ENCODE peak calls at places on chromosomes 3 and 15, in five cellular contexts. V is amygdala; D is sciatic nerve; I is stimulated activated CD8-positive, alpha-beta memory T cell treated with anti-CD3 and anti-CD28 coated beads, Interleukin-4, amount 100 ng/mL, for 24 hours; R is LoVo. K is an unnamed sample.

GRCh38 chr15:79073336-79073735 is 17.2 kb downstream of the RASGRF1 start:
- DNase-seq in V (no peak), D (no peak), I (no peak), R (no peak), K (no peak)

GRCh38 chr3:111952086-111952485 is 26.7 kb upstream of the ABHD10 start:
- DNase-seq in V (no peak), D (no peak), I (no peak), R (no peak), K (no peak)

GRCh38 chr3:15331606-15332404 is 581 bp downstream of the SH3BP5 start:
- DNase-seq in V (no peak), D (peak), I (peak), R (peak), K (no peak)

GRCh38 chr3:57917611-57918010 is 90.6 kb upstream of the FLNB start:
- DNase-seq in V (no peak), D (no peak), I (no peak), R (no peak), K (no peak)

GRCh38 chr3:189797103-189797850 is 166.1 kb downstream of the TP63 start:
- DNase-seq in V (no peak), D (no peak), I (no peak), R (no peak), K (no peak)

GRCh38 chr3:151900460-151900859 is 27.0 kb downstream of the SUCNR1 start:
- DNase-seq in V (no peak), D (no peak), I (no peak), R (no peak), K (no peak)

GRCh38 chr3:125022186-125022585 is 33.6 kb downstream of the HEG1 start:
- DNase-seq in V (no peak), D (no peak), I (no peak), R (no peak), K (no peak)

GRCh38 chr3:43025423-43025822 is 46.3 kb downstream of the GASK1A start:
- DNase-seq in V (no peak), D (no peak), I (no peak), R (no peak), K (no peak)

GRCh38 chr15:94403246-94403824 is 172.0 kb downstream of the MCTP2 start:
- DNase-seq in V (no peak), D (no peak), I (no peak), R (no peak), K (no peak)

GRCh38 chr3:187319699-187320302 is 28.3 kb upstream of the MASP1 start:
- DNase-seq in V (peak), D (peak), I (peak), R (peak), K (no peak)

GRCh38 chr3:88150371-88150770 is 612 bp downstream of the C3orf38 start:
- DNase-seq in V (no peak), D (no peak), I (no peak), R (no peak), K (no peak)

GRCh38 chr3:150635526-150635925 is 32.4 kb downstream of the SELENOT start:
- DNase-seq in V (no peak), D (no peak), I (no peak), R (no peak), K (no peak)

GRCh38 chr3:140568842-140569520 is 108.9 kb upstream of the TRIM42 start:
- DNase-seq in V (no peak), D (peak), I (no peak), R (peak), K (no peak)

GRCh38 chr3:107045791-107046190 is 331.4 kb upstream of the CCDC54 start:
- DNase-seq in V (peak), D (no peak), I (no peak), R (no peak), K (no peak)

GRCh38 chr3:140859592-140860336 is 81.9 kb upstream of the SLC25A36 start:
- DNase-seq in V (no peak), D (no peak), I (no peak), R (no peak), K (no peak)

GRCh38 chr3:44929782-44930181 is 46.2 kb downstream of the ZDHHC3 start:
- DNase-seq in V (no peak), D (no peak), I (no peak), R (no peak), K (no peak)

GRCh38 chr15:63473999-63474809 is 30.2 kb upstream of the USP3 start:
- DNase-seq in V (no peak), D (no peak), I (no peak), R (peak), K (no peak)

GRCh38 chr3:197880361-197881339 is 69.3 kb upstream of the RPL35A start:
- DNase-seq in V (no peak), D (no peak), I (no peak), R (no peak), K (no peak)

GRCh38 chr3:101252897-101253296 is 67.5 kb downstream of the IMPG2 start:
- DNase-seq in V (no peak), D (no peak), I (no peak), R (no peak), K (no peak)

GRCh38 chr3:171018151-171018935 is 8.2 kb downstream of the SLC2A2 start:
- DNase-seq in V (no peak), D (no peak), I (no peak), R (no peak), K (no peak)

GRCh38 chr15:57611938-57612337 is 20.2 kb downstream of the MYZAP start:
- DNase-seq in V (no peak), D (no peak), I (no peak), R (peak), K (no peak)

GRCh38 chr3:129672412-129672811 is 65.9 kb upstream of the PLXND1 start:
- DNase-seq in V (no peak), D (no peak), I (no peak), R (no peak), K (no peak)

GRCh38 chr3:184737063-184737462 is 25.2 kb upstream of the MAGEF1 start:
- DNase-seq in V (no peak), D (peak), I (no peak), R (no peak), K (peak)

GRCh38 chr3:81218023-81218422 is 543.4 kb downstream of the GBE1 start:
- DNase-seq in V (no peak), D (no peak), I (no peak), R (peak), K (no peak)

GRCh38 chr3:104206925-104207324 is 1159.8 kb upstream of the ALCAM start:
- DNase-seq in V (no peak), D (no peak), I (no peak), R (no peak), K (no peak)

GRCh38 chr3:177493091-177493490 is 295.8 kb upstream of the TBL1XR1 start:
- DNase-seq in V (no peak), D (no peak), I (no peak), R (no peak), K (no peak)

GRCh38 chr3:169966951-169967915 is 626 bp downstream of the SEC62 start:
- DNase-seq in V (no peak), D (peak), I (no peak), R (peak), K (no peak)

GRCh38 chr3:54772046-54772445 is 155.8 kb downstream of the LRTM1 start:
- DNase-seq in V (no peak), D (no peak), I (no peak), R (no peak), K (no peak)

GRCh38 chr3:40720863-40721262 is 196.1 kb downstream of the ZNF621 start:
- DNase-seq in V (no peak), D (no peak), I (no peak), R (no peak), K (no peak)

GRCh38 chr3:32743934-32744333 is 58.9 kb downstream of the CNOT10 start:
- DNase-seq in V (no peak), D (no peak), I (no peak), R (peak), K (no peak)